ENCODE peak calls at places on chromosome 12, in six cellular contexts. One of them, this sample, is unnamed.

GRCh38 chr12:103513875-103514274 is 18.1 kb upstream of the C12orf42 start:
- DNase-seq in Caco-2: no peak
- DNase-seq in amniotic epithelial cell: no peak
- DNase-seq in AML-193: no peak
- DNase-seq in cortex of kidney: no peak
- DNase-seq in stimulated activated naive CD8-positive, alpha-beta T cell treated with anti-CD3 and anti-CD28 coated beads, Interleukin-15, amount 100 ng/mL, for 72 hours: no peak
- DNase-seq in this sample: no peak

GRCh38 chr12:11822071-11822818 is 172.8 kb downstream of the ETV6 start:
- DNase-seq in Caco-2: no peak
- DNase-seq in cortex of kidney: no peak
- DNase-seq in stimulated activated naive CD8-positive, alpha-beta T cell treated with anti-CD3 and anti-CD28 coated beads, Interleukin-15, amount 100 ng/mL, for 72 hours: peak
- DNase-seq in AML-193: no peak
- DNase-seq in amniotic epithelial cell: peak
- DNase-seq in this sample: no peak

GRCh38 chr12:106601548-106601947 is 18.7 kb downstream of the RFX4 start:
- DNase-seq in stimulated activated naive CD8-positive, alpha-beta T cell treated with anti-CD3 and anti-CD28 coated beads, Interleukin-15, amount 100 ng/mL, for 72 hours: no peak
- DNase-seq in cortex of kidney: no peak
- DNase-seq in AML-193: no peak
- DNase-seq in amniotic epithelial cell: no peak
- DNase-seq in Caco-2: no peak
- DNase-seq in this sample: no peak

GRCh38 chr12:77122661-77123060 is 57.3 kb upstream of the E2F7 start:
- DNase-seq in AML-193: no peak
- DNase-seq in Caco-2: no peak
- DNase-seq in stimulated activated naive CD8-positive, alpha-beta T cell treated with anti-CD3 and anti-CD28 coated beads, Interleukin-15, amount 100 ng/mL, for 72 hours: no peak
- DNase-seq in cortex of kidney: no peak
- DNase-seq in amniotic epithelial cell: no peak
- DNase-seq in this sample: no peak

GRCh38 chr12:131808744-131809371 is 19.3 kb upstream of the MMP17 start:
- DNase-seq in cortex of kidney: no peak
- DNase-seq in amniotic epithelial cell: no peak
- DNase-seq in AML-193: no peak
- DNase-seq in Caco-2: no peak
- DNase-seq in stimulated activated naive CD8-positive, alpha-beta T cell treated with anti-CD3 and anti-CD28 coated beads, Interleukin-15, amount 100 ng/mL, for 72 hours: peak
- DNase-seq in this sample: no peak

GRCh38 chr12:89984846-89985245 is 276.2 kb upstream of the ATP2B1 start:
- DNase-seq in AML-193: no peak
- DNase-seq in cortex of kidney: no peak
- DNase-seq in Caco-2: no peak
- DNase-seq in stimulated activated naive CD8-positive, alpha-beta T cell treated with anti-CD3 and anti-CD28 coated beads, Interleukin-15, amount 100 ng/mL, for 72 hours: no peak
- DNase-seq in amniotic epithelial cell: no peak
- DNase-seq in this sample: no peak

GRCh38 chr12:58069268-58069967 is 128.1 kb downstream of the ATP23 start:
- DNase-seq in cortex of kidney: no peak
- DNase-seq in amniotic epithelial cell: peak
- DNase-seq in AML-193: peak
- DNase-seq in stimulated activated naive CD8-positive, alpha-beta T cell treated with anti-CD3 and anti-CD28 coated beads, Interleukin-15, amount 100 ng/mL, for 72 hours: no peak
- DNase-seq in Caco-2: no peak
- DNase-seq in this sample: no peak

GRCh38 chr12:51821423-51822260 is 26.9 kb downstream of the FIGNL2 start:
- DNase-seq in Caco-2: no peak
- DNase-seq in amniotic epithelial cell: no peak
- DNase-seq in cortex of kidney: no peak
- DNase-seq in stimulated activated naive CD8-positive, alpha-beta T cell treated with anti-CD3 and anti-CD28 coated beads, Interleukin-15, amount 100 ng/mL, for 72 hours: no peak
- DNase-seq in AML-193: no peak
- DNase-seq in this sample: no peak

GRCh38 chr12:54424232-54424631 is 5.2 kb upstream of the ITGA5 start:
- DNase-seq in cortex of kidney: no peak
- DNase-seq in stimulated activated naive CD8-positive, alpha-beta T cell treated with anti-CD3 and anti-CD28 coated beads, Interleukin-15, amount 100 ng/mL, for 72 hours: no peak
- DNase-seq in amniotic epithelial cell: no peak
- DNase-seq in Caco-2: no peak
- DNase-seq in AML-193: no peak
- DNase-seq in this sample: no peak

This sample was measured in HepG2.